ENCODE peak calls at places on chromosomes 16 and 17, in nine cellular contexts. Q, C, V, Y, D, R, F, X and B are unnamed samples. For H3K27me3, the result is how much of the 10 kb centered on the place peaks cover.

GRCh38 chr16:83561876-83562275 is 245.9 kb upstream of the HSBP1 start:
- DNase-seq in V (no peak), Q (no peak), D (no peak), X (peak), Y (no peak), F (no peak), R (no peak), C (peak), B (no peak)

GRCh38 chr16:84199861-84200260 is 8.9 kb downstream of the ADAD2 start:
- DNase-seq in R (no peak), C (no peak), F (peak), Q (no peak), X (peak), V (no peak), D (no peak), Y (no peak), B (no peak)

GRCh38 chr16:67115649-67116048 is 5.9 kb downstream of the PHAF1 start:
- DNase-seq in Y (peak), X (peak), C (no peak), V (no peak), Q (no peak), F (no peak), D (no peak), R (no peak), B (peak)

GRCh38 chr17:38550661-38551060 is 55.1 kb downstream of the SRCIN1 start:
- DNase-seq in R (peak), Y (peak), C (no peak), F (peak), Q (no peak), V (no peak), D (peak), X (peak), B (no peak)

GRCh38 chr16:30010817-30011504 is at the start of gene DOC2A:
- DNase-seq in Q (no peak), R (no peak), D (no peak), V (no peak), C (peak), X (no peak), F (no peak), Y (no peak), B (no peak)

GRCh38 chr17:2853111-2853721 is 57.0 kb downstream of the RAP1GAP2 start:
- DNase-seq in X (peak), V (no peak), R (peak), D (no peak), F (peak), Q (no peak), Y (peak), C (peak), B (no peak)

GRCh38 chr17:75261336-75262111 is at the start of the genes GGA3 and MRPS7:
- DNase-seq in D (peak), X (peak), V (peak), Y (peak), C (peak), F (peak), R (peak), Q (peak), B (peak)

GRCh38 chr17:19723967-19724366 is 7.6 kb upstream of the SLC47A2 start:
- DNase-seq in D (no peak), C (no peak), V (no peak), Y (peak), F (no peak), Q (no peak), R (no peak), X (no peak), B (no peak)

GRCh38 chr17:27762527-27763305 is 37.6 kb downstream of the NOS2 start:
- DNase-seq in C (peak), Q (no peak), Y (peak), D (no peak), R (no peak), X (peak), F (peak), V (no peak), B (no peak)

GRCh38 chr16:27113341-27113841 is 46.7 kb downstream of the C16orf82 start:
- DNase-seq in Y (no peak), X (no peak), V (no peak), D (no peak), C (no peak), F (no peak), R (no peak), Q (peak), B (no peak)

GRCh38 chr17:34006126-34006525 is 249.0 kb upstream of the CCL2 start:
- DNase-seq in C (no peak), X (no peak), V (no peak), Q (no peak), Y (no peak), R (no peak), F (no peak), D (no peak), B (no peak)

GRCh38 chr16:27067138-27067537 is 411 bp downstream of the C16orf82 start:
- DNase-seq in Y (no peak), F (no peak), V (no peak), C (peak), Q (no peak), D (no peak), R (no peak), X (no peak), B (no peak)

GRCh38 chr16:83023640-83024039 is 396.9 kb downstream of the CDH13 start:
- DNase-seq in C (no peak), R (no peak), V (no peak), F (no peak), Y (no peak), D (no peak), X (no peak), Q (no peak), B (no peak)

GRCh38 chr16:16008666-16009065 is 59.2 kb downstream of the ABCC1 start:
- DNase-seq in Q (no peak), R (no peak), X (no peak), C (no peak), Y (no peak), V (no peak), F (no peak), D (no peak), B (no peak)

GRCh38 chr16:81673432-81673831 is 105.7 kb upstream of the PLCG2 start:
- DNase-seq in Q (no peak), Y (no peak), F (no peak), D (no peak), C (no peak), V (no peak), X (no peak), R (no peak), B (no peak)

GRCh38 chr16:88516666-88517065 is 53.5 kb upstream of the ZC3H18 start:
- DNase-seq in D (no peak), Q (no peak), X (no peak), Y (no peak), C (no peak), F (no peak), V (no peak), R (no peak), B (no peak)

GRCh38 chr17:9334536-9335446 is 240.8 kb downstream of the STX8 start:
- DNase-seq in Q (no peak), V (no peak), X (no peak), D (no peak), F (no peak), Y (peak), R (no peak), C (no peak), B (no peak)

GRCh38 chr16:15057755-15058417 is 2.0 kb upstream of the NTAN1 start:
- DNase-seq in C (no peak), F (no peak), Y (no peak), Q (no peak), V (no peak), R (no peak), X (no peak), D (no peak), B (no peak)

GRCh38 chr17:52287611-52288010 is 129.1 kb upstream of the CA10 start:
- DNase-seq in Y (no peak), C (no peak), X (no peak), R (no peak), V (no peak), D (no peak), F (no peak), Q (no peak), B (no peak)
- TF ChIP-seq CTCF in Y (no peak), C (no peak), X (no peak), R (no peak), V (no peak), D (no peak), F (no peak), Q (no peak), B (no peak)

DNA sequence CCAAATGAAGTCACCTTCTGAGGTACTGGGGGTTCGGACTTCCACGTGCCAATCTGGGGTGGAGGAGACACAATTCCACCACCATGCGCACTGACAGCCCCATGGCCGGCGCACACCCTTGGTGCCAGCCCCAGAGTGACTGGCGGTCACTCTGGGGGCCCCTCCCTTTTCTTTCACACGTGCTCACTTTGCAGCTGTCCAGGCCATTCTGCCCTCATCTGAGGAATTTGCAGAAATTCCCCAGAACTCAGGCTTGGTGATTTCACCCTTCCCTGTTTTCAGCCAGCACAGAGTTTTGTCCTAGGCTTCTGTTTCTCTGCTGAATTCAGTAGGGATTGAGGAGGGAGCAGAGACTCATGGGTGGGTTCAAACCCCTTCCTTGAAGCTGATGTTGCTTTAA is 54.8 kb downstream of the CDRT4 start:
- DNase-seq in D (no peak), V (no peak), X (no peak), R (no peak), F (no peak), Y (no peak), Q (no peak), C (no peak), B (no peak)
- H3K27me3 ChIP-seq in D (under half), V (under half), X (under half), R (under half), F (under half), Y (under half), Q (under half), C (under half), B (under half)

DNA sequence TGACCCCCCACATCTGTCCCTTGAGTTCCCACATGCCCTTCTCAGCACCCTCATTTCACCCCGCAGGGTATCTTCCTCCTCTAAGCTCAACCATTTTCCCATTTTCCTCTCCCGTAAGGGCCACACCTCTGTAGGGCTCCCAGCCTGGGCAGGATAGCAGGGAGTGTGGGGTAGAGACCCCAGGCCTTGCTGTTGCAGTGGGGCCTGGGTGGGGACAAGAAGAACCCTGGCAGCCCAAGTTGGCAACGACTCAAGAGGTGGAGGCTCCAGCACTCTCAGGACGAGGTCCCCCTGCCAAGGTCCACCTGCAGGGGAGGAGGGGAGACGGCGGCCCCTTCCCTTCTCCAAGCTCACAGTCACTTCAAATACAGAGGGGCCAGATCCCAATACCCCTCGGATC is 2.0 kb upstream of the TMEM92 start:
- DNase-seq in C (no peak), F (no peak), Q (no peak), Y (no peak), X (no peak), R (no peak), D (peak), V (no peak), B (no peak)
- H3K4me3 ChIP-seq in C (peak), F (no peak), Q (no peak), Y (no peak), X (no peak), R (peak), D (peak), V (peak), B (peak)

GRCh38 chr16:49701867-49702494 is 153.9 kb downstream of the ZNF423 start:
- DNase-seq in R (peak), X (peak), D (peak), C (peak), Y (no peak), V (peak), F (peak), Q (no peak), B (no peak)
- TF ChIP-seq CTCF in R (no peak), X (no peak), D (no peak), C (no peak), Y (no peak), V (no peak), F (no peak), Q (no peak), B (no peak)